ENCODE peak calls at places on chromosomes 11 and 22, in nine cellular contexts. One of them, this sample, is unnamed.

GRCh38 chr11:71086687-71087258 is 165.6 kb downstream of the SHANK2 start:
- DNase-seq in fibroblast of mammary gland: peak; percentile 23
- DNase-seq in colonic mucosa: peak; percentile 33
- DNase-seq in ovary: peak; percentile 18
- DNase-seq in pancreas: no peak
- DNase-seq in astrocyte of the spinal cord: peak; percentile 22
- DNase-seq in upper lobe of right lung: no peak
- DNase-seq in A549: peak; percentile 31
- DNase-seq in GM23338: peak; percentile 80
- DNase-seq in this sample: no peak

GRCh38 chr11:21301981-21302380 is 632.6 kb downstream of the NELL1 start:
- DNase-seq in GM23338: no peak
- DNase-seq in A549: no peak
- DNase-seq in pancreas: no peak
- DNase-seq in ovary: no peak
- DNase-seq in fibroblast of mammary gland: no peak
- DNase-seq in upper lobe of right lung: no peak
- DNase-seq in colonic mucosa: no peak
- DNase-seq in astrocyte of the spinal cord: no peak
- DNase-seq in this sample: no peak

GRCh38 chr11:14973621-14974020 is 1.5 kb upstream of the CALCA start:
- DNase-seq in upper lobe of right lung: peak; percentile 63
- DNase-seq in GM23338: peak; percentile 60
- DNase-seq in fibroblast of mammary gland: no peak
- DNase-seq in pancreas: no peak
- DNase-seq in A549: no peak
- DNase-seq in ovary: no peak
- DNase-seq in colonic mucosa: no peak
- DNase-seq in astrocyte of the spinal cord: peak; percentile 17
- DNase-seq in this sample: no peak

GRCh38 chr11:87398913-87399312 is 361.2 kb downstream of the TMEM135 start:
- DNase-seq in A549: no peak
- DNase-seq in colonic mucosa: peak; percentile 36
- DNase-seq in fibroblast of mammary gland: peak; percentile 56
- DNase-seq in ovary: no peak
- DNase-seq in pancreas: no peak
- DNase-seq in astrocyte of the spinal cord: no peak
- DNase-seq in upper lobe of right lung: no peak
- DNase-seq in GM23338: no peak
- DNase-seq in this sample: no peak

GRCh38 chr11:2091786-2092463 is 47.3 kb downstream of the IGF2 start:
- DNase-seq in GM23338: no peak
- DNase-seq in fibroblast of mammary gland: no peak
- DNase-seq in colonic mucosa: no peak
- DNase-seq in A549: no peak
- DNase-seq in upper lobe of right lung: peak; percentile 46
- DNase-seq in astrocyte of the spinal cord: no peak
- DNase-seq in pancreas: no peak
- DNase-seq in ovary: no peak
- DNase-seq in this sample: no peak

GRCh38 chr22:46762238-46763050 is at the start of gene TBC1D22A:
- DNase-seq in A549: peak; percentile 89
- DNase-seq in fibroblast of mammary gland: peak; percentile 91
- DNase-seq in astrocyte of the spinal cord: peak; percentile 94
- DNase-seq in pancreas: peak; percentile 90
- DNase-seq in GM23338: peak; percentile 98
- DNase-seq in colonic mucosa: peak; percentile 96
- DNase-seq in upper lobe of right lung: peak; percentile 98
- DNase-seq in ovary: peak; percentile 95
- DNase-seq in this sample: peak; percentile 79

GRCh38 chr22:41403532-41404318 is 22.0 kb downstream of the TEF start:
- DNase-seq in GM23338: peak; percentile 95
- DNase-seq in upper lobe of right lung: peak; percentile 94
- DNase-seq in A549: peak; percentile 96
- DNase-seq in colonic mucosa: peak; percentile 87
- DNase-seq in pancreas: peak; percentile 86
- DNase-seq in astrocyte of the spinal cord: peak; percentile 75
- DNase-seq in fibroblast of mammary gland: peak; percentile 84
- DNase-seq in ovary: peak; percentile 86
- DNase-seq in this sample: peak; percentile 54

GRCh38 chr22:42697542-42698013 is 23.1 kb downstream of the A4GALT start:
- DNase-seq in astrocyte of the spinal cord: peak; percentile 63
- DNase-seq in GM23338: no peak
- DNase-seq in pancreas: peak; percentile 47
- DNase-seq in ovary: no peak
- DNase-seq in A549: peak; percentile 59
- DNase-seq in fibroblast of mammary gland: peak; percentile 88
- DNase-seq in upper lobe of right lung: no peak
- DNase-seq in colonic mucosa: peak; percentile 56
- DNase-seq in this sample: no peak

GRCh38 chr11:2113776-2114175 is 25.4 kb downstream of the IGF2 start:
- DNase-seq in pancreas: no peak
- DNase-seq in colonic mucosa: no peak
- DNase-seq in astrocyte of the spinal cord: no peak
- DNase-seq in A549: no peak
- DNase-seq in ovary: no peak
- DNase-seq in GM23338: no peak
- DNase-seq in fibroblast of mammary gland: no peak
- DNase-seq in upper lobe of right lung: no peak
- DNase-seq in this sample: no peak

GRCh38 chr11:94513091-94513490 is 830 bp downstream of the C11orf97 start:
- DNase-seq in upper lobe of right lung: no peak
- DNase-seq in pancreas: no peak
- DNase-seq in ovary: no peak
- DNase-seq in astrocyte of the spinal cord: no peak
- DNase-seq in fibroblast of mammary gland: no peak
- DNase-seq in GM23338: no peak
- DNase-seq in A549: no peak
- DNase-seq in colonic mucosa: peak; percentile 68
- DNase-seq in this sample: no peak

GRCh38 chr22:37010174-37010573 is 9.1 kb downstream of the TST start:
- DNase-seq in upper lobe of right lung: no peak
- DNase-seq in colonic mucosa: no peak
- DNase-seq in A549: no peak
- DNase-seq in pancreas: no peak
- DNase-seq in astrocyte of the spinal cord: no peak
- DNase-seq in GM23338: no peak
- DNase-seq in fibroblast of mammary gland: no peak
- DNase-seq in ovary: no peak
- DNase-seq in this sample: no peak

GRCh38 chr11:118625976-118626375 is 18.6 kb downstream of the PHLDB1 start:
- DNase-seq in pancreas: no peak
- DNase-seq in GM23338: peak; percentile 55
- DNase-seq in colonic mucosa: no peak
- DNase-seq in ovary: no peak
- DNase-seq in upper lobe of right lung: no peak
- DNase-seq in A549: no peak
- DNase-seq in fibroblast of mammary gland: no peak
- DNase-seq in astrocyte of the spinal cord: no peak
- DNase-seq in this sample: no peak

GRCh38 chr22:43298062-43298801 is 44.9 kb downstream of the SCUBE1 start:
- DNase-seq in astrocyte of the spinal cord: no peak
- DNase-seq in colonic mucosa: no peak
- DNase-seq in pancreas: no peak
- DNase-seq in upper lobe of right lung: no peak
- DNase-seq in ovary: no peak
- DNase-seq in GM23338: no peak
- DNase-seq in fibroblast of mammary gland: peak; percentile 21
- DNase-seq in A549: no peak
- DNase-seq in this sample: no peak

GRCh38 chr11:18013790-18014507 is 1.1 kb upstream of the SERGEF start:
- DNase-seq in pancreas: peak; percentile 14
- DNase-seq in A549: no peak
- DNase-seq in GM23338: peak; percentile 60
- DNase-seq in ovary: peak; percentile 20
- DNase-seq in fibroblast of mammary gland: no peak
- DNase-seq in upper lobe of right lung: no peak
- DNase-seq in colonic mucosa: peak; percentile 27
- DNase-seq in astrocyte of the spinal cord: peak; percentile 8
- DNase-seq in this sample: no peak

GRCh38 chr11:2383823-2384722 is 7.0 kb downstream of the CD81 start:
- DNase-seq in pancreas: no peak
- DNase-seq in A549: no peak
- DNase-seq in ovary: no peak
- DNase-seq in fibroblast of mammary gland: peak; percentile 36
- DNase-seq in astrocyte of the spinal cord: no peak
- DNase-seq in upper lobe of right lung: no peak
- DNase-seq in GM23338: peak; percentile 69
- DNase-seq in colonic mucosa: peak; percentile 63
- DNase-seq in this sample: no peak

DNA sequence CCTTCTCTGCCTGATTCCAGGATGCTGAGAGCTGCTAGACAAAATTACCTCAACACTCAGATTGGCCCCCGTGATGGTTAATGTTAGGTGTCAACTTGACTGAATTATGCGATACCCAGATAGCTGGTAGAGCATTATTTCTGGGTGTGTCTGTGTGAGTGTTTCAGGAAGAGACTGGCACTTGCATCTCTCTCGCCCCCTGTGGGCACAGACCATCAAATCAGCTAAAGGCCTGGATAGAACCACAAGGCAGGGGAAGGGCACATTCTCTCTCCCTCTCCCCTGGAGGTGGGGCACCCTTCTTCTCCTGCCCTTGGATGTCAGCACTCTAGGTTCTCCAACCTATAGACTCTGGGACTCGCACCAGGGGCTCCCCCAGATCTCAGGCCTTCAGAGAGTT is 79.7 kb downstream of the KIRREL3 start:
- DNase-seq in ovary: no peak
- DNase-seq in upper lobe of right lung: no peak
- DNase-seq in pancreas: no peak
- DNase-seq in colonic mucosa: no peak
- DNase-seq in GM23338: peak; percentile 32
- DNase-seq in A549: no peak
- DNase-seq in astrocyte of the spinal cord: no peak
- DNase-seq in fibroblast of mammary gland: no peak
- DNase-seq in this sample: no peak
- TF ChIP-seq CTCF in ovary: no peak
- TF ChIP-seq CTCF in upper lobe of right lung: no peak
- TF ChIP-seq CTCF in pancreas: no peak
- TF ChIP-seq CTCF in colonic mucosa: no peak
- TF ChIP-seq CTCF in GM23338: peak; percentile 49
- TF ChIP-seq CTCF in A549: no peak
- TF ChIP-seq CTCF in astrocyte of the spinal cord: no peak
- TF ChIP-seq CTCF in fibroblast of mammary gland: no peak
- TF ChIP-seq CTCF in this sample: no peak

GRCh38 chr11:64864135-64864472 is 14.3 kb downstream of the EHD1 start:
- DNase-seq in astrocyte of the spinal cord: no peak
- DNase-seq in pancreas: no peak
- DNase-seq in fibroblast of mammary gland: no peak
- DNase-seq in GM23338: no peak
- DNase-seq in upper lobe of right lung: no peak
- DNase-seq in A549: no peak
- DNase-seq in ovary: no peak
- DNase-seq in colonic mucosa: no peak
- DNase-seq in this sample: no peak

GRCh38 chr11:64866173-64866491 is 12.3 kb downstream of the EHD1 start:
- DNase-seq in fibroblast of mammary gland: no peak
- DNase-seq in A549: no peak
- DNase-seq in GM23338: no peak
- DNase-seq in pancreas: no peak
- DNase-seq in ovary: no peak
- DNase-seq in astrocyte of the spinal cord: no peak
- DNase-seq in upper lobe of right lung: no peak
- DNase-seq in colonic mucosa: no peak
- DNase-seq in this sample: no peak

GRCh38 chr11:64863381-64864060 is 14.9 kb downstream of the EHD1 start:
- DNase-seq in upper lobe of right lung: no peak
- DNase-seq in astrocyte of the spinal cord: no peak
- DNase-seq in pancreas: no peak
- DNase-seq in colonic mucosa: no peak
- DNase-seq in ovary: peak; percentile 64
- DNase-seq in A549: no peak
- DNase-seq in fibroblast of mammary gland: no peak
- DNase-seq in GM23338: no peak
- DNase-seq in this sample: no peak

GRCh38 chr11:64865286-64866172 is 12.9 kb downstream of the EHD1 start:
- DNase-seq in pancreas: no peak
- DNase-seq in ovary: no peak
- DNase-seq in A549: no peak
- DNase-seq in fibroblast of mammary gland: peak; percentile 95
- DNase-seq in upper lobe of right lung: no peak
- DNase-seq in colonic mucosa: no peak
- DNase-seq in GM23338: no peak
- DNase-seq in astrocyte of the spinal cord: peak; percentile 88
- DNase-seq in this sample: no peak

GRCh38 chr11:64864473-64865285 is 13.7 kb downstream of the EHD1 start:
- DNase-seq in GM23338: no peak
- DNase-seq in ovary: peak; percentile 75
- DNase-seq in A549: no peak
- DNase-seq in upper lobe of right lung: no peak
- DNase-seq in colonic mucosa: no peak
- DNase-seq in fibroblast of mammary gland: peak; percentile 97
- DNase-seq in pancreas: no peak
- DNase-seq in astrocyte of the spinal cord: peak; percentile 98
- DNase-seq in this sample: no peak
- H3K4me3 ChIP-seq in GM23338: no peak overlapping the region
- H3K4me3 ChIP-seq in ovary: no peak overlapping the region
- H3K4me3 ChIP-seq in A549: no peak overlapping the region
- H3K4me3 ChIP-seq in upper lobe of right lung: peak overlapping the region; percentile 26
- H3K4me3 ChIP-seq in colonic mucosa: no peak overlapping the region
- H3K4me3 ChIP-seq in fibroblast of mammary gland: no peak overlapping the region
- H3K4me3 ChIP-seq in pancreas: no peak overlapping the region
- H3K4me3 ChIP-seq in astrocyte of the spinal cord: no peak overlapping the region
- H3K4me3 ChIP-seq in this sample: no peak overlapping the region

GRCh38 chr22:38862375-38863329 is 9.4 kb downstream of the CBX6 start:
- DNase-seq in ovary: peak; percentile 87
- DNase-seq in astrocyte of the spinal cord: no peak
- DNase-seq in A549: no peak
- DNase-seq in fibroblast of mammary gland: peak; percentile 37
- DNase-seq in pancreas: no peak
- DNase-seq in upper lobe of right lung: peak; percentile 67
- DNase-seq in colonic mucosa: no peak
- DNase-seq in GM23338: peak; percentile 59
- DNase-seq in this sample: no peak
- TF ChIP-seq CTCF in ovary: no peak
- TF ChIP-seq CTCF in astrocyte of the spinal cord: no peak
- TF ChIP-seq CTCF in A549: no peak
- TF ChIP-seq CTCF in fibroblast of mammary gland: no peak
- TF ChIP-seq CTCF in pancreas: no peak
- TF ChIP-seq CTCF in upper lobe of right lung: no peak
- TF ChIP-seq CTCF in colonic mucosa: no peak
- TF ChIP-seq CTCF in GM23338: no peak
- TF ChIP-seq CTCF in this sample: no peak

DNA sequence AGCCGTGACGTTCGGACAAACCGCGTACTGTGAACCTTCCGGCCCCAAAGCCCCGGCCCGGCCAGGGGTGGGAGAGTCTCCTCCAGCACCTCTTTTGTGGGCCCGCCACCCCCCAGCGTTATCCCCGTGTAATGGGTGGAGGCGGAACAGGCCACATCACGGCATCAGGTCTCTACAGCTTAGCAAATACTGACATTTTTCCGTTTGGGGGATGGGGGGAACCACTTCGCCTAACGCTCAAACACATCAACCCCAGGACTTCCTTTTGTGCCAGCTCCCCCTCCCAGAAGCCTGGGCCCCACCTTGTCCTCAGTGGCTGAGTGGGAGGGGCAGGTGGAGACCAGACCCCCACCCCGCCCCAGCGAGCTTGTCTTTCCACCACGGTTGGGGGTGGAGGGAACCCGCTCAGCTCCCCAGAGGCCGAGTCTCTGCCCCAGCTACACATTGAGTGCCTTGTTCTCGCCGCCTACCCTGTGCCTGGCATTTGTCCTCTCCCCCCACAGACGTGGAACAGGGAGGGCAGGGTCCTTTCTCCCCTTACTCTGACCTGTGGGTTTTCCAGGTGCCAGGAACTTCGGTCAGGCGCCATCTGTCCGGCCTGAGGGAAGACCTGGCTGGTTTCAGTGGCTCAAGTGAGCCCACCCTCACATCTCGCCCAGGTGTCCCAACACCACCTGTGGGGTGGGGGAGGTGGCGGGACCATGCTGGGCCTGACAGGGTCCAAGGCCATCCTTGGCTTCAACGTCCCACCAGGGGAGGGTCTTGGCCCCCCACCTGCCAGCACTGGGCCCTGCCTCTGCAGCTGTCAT is 29.6 kb downstream of the SBF1 start:
- DNase-seq in pancreas: peak; percentile 22
- DNase-seq in A549: no peak
- DNase-seq in fibroblast of mammary gland: no peak
- DNase-seq in upper lobe of right lung: no peak
- DNase-seq in GM23338: peak; percentile 32
- DNase-seq in ovary: no peak
- DNase-seq in colonic mucosa: no peak
- DNase-seq in astrocyte of the spinal cord: no peak
- DNase-seq in this sample: no peak
- H3K4me3 ChIP-seq in pancreas: no peak overlapping the region
- H3K4me3 ChIP-seq in A549: no peak overlapping the region
- H3K4me3 ChIP-seq in fibroblast of mammary gland: no peak overlapping the region
- H3K4me3 ChIP-seq in upper lobe of right lung: no peak overlapping the region
- H3K4me3 ChIP-seq in GM23338: no peak overlapping the region
- H3K4me3 ChIP-seq in ovary: no peak overlapping the region
- H3K4me3 ChIP-seq in colonic mucosa: no peak overlapping the region
- H3K4me3 ChIP-seq in astrocyte of the spinal cord: no peak overlapping the region
- H3K4me3 ChIP-seq in this sample: no peak overlapping the region